ENCODE peak calls at places on chromosomes 13 and 19, in six cellular contexts. K is kidney, J is GM23338, L is tibial nerve, T is heart left ventricle, D is astrocyte of the cerebellum. C is an unnamed sample.

GRCh38 chr13:59790626-59791025 is 373.1 kb downstream of the DIAPH3 start:
- DNase-seq in J (no peak), L (no peak), K (no peak), D (peak; percentile 33), T (no peak), C (no peak)

GRCh38 chr19:42286349-42287016 is 15.4 kb upstream of the PRR19 start:
- DNase-seq in J (no peak), L (no peak), K (peak; percentile 90), T (peak; percentile 62), D (no peak), C (no peak)

GRCh38 chr19:16581145-16581970 is 9.1 kb upstream of the SLC35E1 start:
- DNase-seq in D (no peak), J (no peak), L (no peak), T (no peak), K (no peak), C (no peak)

GRCh38 chr13:24263652-24264051 is 45.7 kb upstream of the C1QTNF9 start:
- DNase-seq in K (no peak), L (no peak), J (no peak), D (no peak), T (no peak), C (no peak)

GRCh38 chr13:99314640-99315176 is 7.5 kb upstream of the GPR183 start:
- DNase-seq in J (no peak), D (no peak), L (no peak), T (no peak), K (no peak), C (no peak)

GRCh38 chr19:1076951-1077350 is 10.0 kb downstream of the ARHGAP45 start:
- DNase-seq in T (peak; percentile 81), K (peak; percentile 90), L (no peak), J (no peak), D (no peak), C (peak; percentile 92)

GRCh38 chr13:114112826-114113322 is 19.5 kb downstream of the RASA3 start:
- DNase-seq in D (no peak), J (peak; percentile 59), L (no peak), T (no peak), K (no peak), C (no peak)

GRCh38 chr13:31310781-31311180 is 111.0 kb downstream of the B3GLCT start:
- DNase-seq in D (no peak), K (no peak), J (no peak), L (no peak), T (peak; percentile 44), C (no peak)

GRCh38 chr13:69928262-69928661 is 179.4 kb upstream of the ATXN8OS start:
- DNase-seq in J (no peak), D (no peak), L (no peak), T (no peak), K (no peak), C (no peak)

GRCh38 chr13:75843033-75843432 is 206.9 kb downstream of the LMO7 start:
- DNase-seq in K (no peak), J (no peak), D (no peak), T (no peak), L (no peak), C (no peak)

GRCh38 chr19:10593820-10594637 is 6.9 kb upstream of the AP1M2 start:
- DNase-seq in D (no peak), T (no peak), L (peak; percentile 76), J (no peak), K (peak; percentile 82), C (no peak)

GRCh38 chr19:3360494-3361383 is 5.6 kb upstream of the NFIC start:
- DNase-seq in J (peak; percentile 57), L (no peak), T (peak; percentile 86), K (peak; percentile 92), D (no peak), C (peak; percentile 87)

GRCh38 chr13:43134896-43135295 is 111.5 kb downstream of the DNAJC15 start:
- DNase-seq in D (no peak), L (no peak), T (no peak), J (no peak), K (no peak), C (no peak)

GRCh38 chr13:43132911-43133310 is 109.5 kb downstream of the DNAJC15 start:
- DNase-seq in K (no peak), D (no peak), J (no peak), L (no peak), T (no peak), C (no peak)

GRCh38 chr13:43129511-43130130 is 106.2 kb downstream of the DNAJC15 start:
- DNase-seq in J (no peak), K (no peak), L (no peak), T (no peak), D (no peak), C (no peak)

GRCh38 chr13:43133792-43134191 is 110.4 kb downstream of the DNAJC15 start:
- DNase-seq in D (no peak), J (peak; percentile 24), L (no peak), K (no peak), T (no peak), C (no peak)

DNA sequence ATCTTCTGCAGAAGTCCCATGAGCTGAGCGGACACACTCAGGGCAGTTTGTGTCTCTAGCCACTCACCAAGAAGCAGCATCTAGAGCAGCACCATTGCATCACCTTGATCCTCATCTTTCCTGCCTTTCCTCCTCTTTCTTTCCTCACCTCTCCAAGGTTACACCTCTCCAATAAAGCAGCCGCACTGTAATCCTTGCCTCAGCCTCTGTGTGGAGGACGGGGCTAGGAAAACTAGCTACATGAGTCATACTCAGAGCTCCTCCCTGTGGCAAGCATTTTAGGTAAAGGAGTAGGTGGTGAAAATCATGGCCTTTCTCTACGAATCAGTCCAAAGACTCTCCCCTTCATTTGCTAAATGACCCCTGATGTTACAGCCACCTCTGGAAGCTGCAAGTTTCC is 108.8 kb downstream of the DNAJC15 start:
- DNase-seq in K (no peak), D (no peak), L (no peak), J (peak; percentile 87), T (peak; percentile 22), C (peak; percentile 42)
- TF ChIP-seq CTCF in K (peak; percentile 52), D (peak; percentile 39), L (no peak), J (peak; percentile 91), T (peak; percentile 44), C (peak; percentile 37)

DNA sequence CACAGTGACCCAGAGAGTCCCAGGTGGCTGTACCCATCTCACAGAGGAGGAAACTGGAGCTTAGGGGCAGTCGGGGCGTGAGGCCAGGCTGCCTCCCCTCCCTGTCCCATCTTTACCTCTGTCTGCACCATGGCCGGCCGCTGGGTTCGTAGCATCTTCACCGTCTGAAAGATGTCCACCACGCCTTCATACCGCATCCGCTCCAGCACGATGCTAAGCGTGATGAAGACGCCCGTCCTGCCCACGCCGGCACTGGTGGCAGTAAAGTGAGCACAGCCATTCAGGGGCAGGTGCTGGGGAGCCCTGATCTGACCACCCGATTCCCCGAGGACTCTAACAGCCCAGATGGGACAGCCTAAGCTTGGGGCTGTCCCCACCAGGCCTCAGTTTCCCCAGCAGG is 132.8 kb downstream of the PTPRS start:
- DNase-seq in D (no peak), J (no peak), L (no peak), T (no peak), K (no peak), C (no peak)
- TF ChIP-seq CTCF in D (no peak), J (no peak), L (no peak), T (no peak), K (no peak), C (no peak)

GRCh38 chr19:7641288-7642276 is 4.7 kb downstream of the STXBP2 start:
- DNase-seq in D (no peak), J (peak; percentile 70), K (no peak), L (no peak), T (no peak), C (no peak)
- TF ChIP-seq CTCF in D (no peak), J (peak; percentile 56), K (no peak), L (no peak), T (no peak), C (no peak)

GRCh38 chr19:18519962-18520847 is 1.7 kb downstream of the ELL start:
- DNase-seq in K (peak; percentile 89), J (peak; percentile 85), T (peak; percentile 60), D (peak; percentile 29), L (peak; percentile 49), C (peak; percentile 70)
- TF ChIP-seq CTCF in K (peak; percentile 65), J (peak; percentile 74), T (peak; percentile 59), D (peak; percentile 74), L (peak; percentile 70), C (peak; percentile 87)

GRCh38 chr19:18644144-18645034 is 7.6 kb downstream of the KLHL26 start:
- DNase-seq in K (no peak), L (peak; percentile 36), D (no peak), T (no peak), J (no peak), C (no peak)
- TF ChIP-seq CTCF in K (no peak), L (no peak), D (no peak), T (no peak), J (peak; percentile 40), C (peak; percentile 20)